ENCODE peak calls at places on chromosomes 16 and 17, in six cellular contexts. H is GM23248, R is adipocyte, Z is GM12878, O is K562, U is fibroblast of lung. T is an unnamed sample.

GRCh38 chr17:58275417-58275816 is 5.3 kb downstream of the MPO start:
- DNase-seq in Z (no peak), H (no peak), O (peak; percentile 5), R (no peak), U (no peak), T (no peak)

GRCh38 chr17:64032081-64032480 is 11.6 kb upstream of the ICAM2 start:
- DNase-seq in R (no peak), Z (no peak), O (no peak), U (no peak), H (peak; percentile 58), T (peak; percentile 18)

GRCh38 chr16:80066805-80067580 is 466.5 kb upstream of the MAF start:
- DNase-seq in Z (no peak), R (no peak), U (no peak), O (no peak), H (no peak), T (no peak)

GRCh38 chr17:29625037-29625750 is 2.5 kb upstream of the CORO6 start:
- DNase-seq in H (peak; percentile 91), O (no peak), R (no peak), U (peak; percentile 63), Z (no peak), T (peak; percentile 78)

GRCh38 chr17:27879987-27880608 is 13.1 kb downstream of the LYRM9 start:
- DNase-seq in R (peak; percentile 79), U (peak; percentile 50), Z (peak; percentile 23), H (peak; percentile 73), O (peak; percentile 85), T (peak; percentile 72)

GRCh38 chr16:70688266-70688742 is 2.5 kb upstream of the MTSS2 start:
- DNase-seq in O (no peak), H (peak; percentile 60), U (peak; percentile 87), Z (no peak), R (peak; percentile 37), T (no peak)

GRCh38 chr17:59757043-59757824 is 49.8 kb downstream of the VMP1 start:
- DNase-seq in H (peak; percentile 7), U (no peak), O (no peak), R (peak; percentile 20), Z (no peak), T (no peak)

GRCh38 chr17:77352441-77352840 is 211.7 kb downstream of the SEC14L1 start:
- DNase-seq in Z (no peak), H (no peak), O (no peak), R (no peak), U (no peak), T (no peak)

GRCh38 chr16:50335198-50335958 is 33.4 kb downstream of the BRD7 start:
- DNase-seq in H (peak; percentile 28), R (no peak), O (peak; percentile 48), Z (no peak), U (peak; percentile 5), T (no peak)

GRCh38 chr17:4135489-4135888 is 7.3 kb downstream of the ZZEF1 start:
- DNase-seq in H (no peak), Z (no peak), U (no peak), R (no peak), O (peak; percentile 37), T (no peak)

GRCh38 chr17:75241996-75242460 is 19.4 kb downstream of the GGA3 start:
- DNase-seq in Z (no peak), H (peak; percentile 84), R (no peak), U (peak; percentile 34), O (no peak), T (no peak)

GRCh38 chr16:89993377-89993776 is 25.9 kb downstream of the DBNDD1 start:
- DNase-seq in U (no peak), R (no peak), Z (no peak), H (no peak), O (no peak), T (no peak)
- H3K4me3 ChIP-seq in U (no peak overlapping the region), R (no peak overlapping the region), Z (no peak overlapping the region), H (no peak overlapping the region), O (no peak overlapping the region), T (no peak overlapping the region)

GRCh38 chr17:50470451-50470850 is 1.8 kb upstream of the CHAD start:
- DNase-seq in Z (no peak), R (no peak), O (no peak), U (no peak), H (no peak), T (no peak)

GRCh38 chr17:50469671-50470305 is 1.1 kb upstream of the CHAD start:
- DNase-seq in O (no peak), U (no peak), R (no peak), Z (no peak), H (no peak), T (no peak)

GRCh38 chr17:50468120-50469004 is at the start of gene CHAD:
- DNase-seq in O (peak; percentile 39), H (peak; percentile 59), U (no peak), Z (no peak), R (peak; percentile 45), T (no peak)

GRCh38 chr17:50467855-50468119 is 893 bp downstream of the CHAD start:
- DNase-seq in Z (no peak), O (no peak), H (no peak), R (no peak), U (no peak), T (no peak)

DNA sequence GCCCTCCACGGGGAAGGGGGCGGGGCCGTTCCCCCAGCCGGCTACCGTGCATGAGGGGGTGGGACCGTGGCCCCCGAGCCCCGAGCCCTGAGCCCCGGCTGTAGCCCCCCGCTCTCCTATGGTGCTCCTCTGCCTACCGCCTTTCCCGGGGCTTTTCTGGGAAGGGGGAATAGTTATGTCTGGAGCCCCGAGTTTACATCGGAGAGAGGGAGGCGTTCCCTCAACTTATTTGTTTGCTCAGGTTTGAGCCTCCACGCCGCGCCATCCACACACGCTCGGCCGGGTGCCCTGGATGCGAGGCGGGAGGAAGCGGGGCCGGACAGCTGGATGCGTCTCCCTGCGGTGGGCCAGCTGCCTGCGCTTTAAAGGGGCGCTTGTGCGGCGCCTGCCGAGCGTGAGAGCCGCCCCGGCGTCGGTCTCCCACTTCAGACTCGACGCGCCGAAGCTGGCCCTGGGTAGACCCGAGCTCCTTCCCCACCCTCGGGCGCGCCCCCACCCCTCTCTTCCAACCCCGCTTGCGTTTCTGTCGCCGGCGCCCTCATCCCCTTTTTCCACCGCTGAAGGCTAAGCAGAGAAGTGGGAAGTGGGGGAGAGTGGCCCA is 425 bp upstream of the CHAD start:
- DNase-seq in O (no peak), H (peak; percentile 49), Z (no peak), R (peak; percentile 27), U (no peak), T (no peak)
- H3K9ac ChIP-seq in O (no peak overlapping the region), H (no peak overlapping the region), Z (no peak overlapping the region), R (no peak overlapping the region), U (no peak overlapping the region), T (peak overlapping the region; percentile 35)

DNA sequence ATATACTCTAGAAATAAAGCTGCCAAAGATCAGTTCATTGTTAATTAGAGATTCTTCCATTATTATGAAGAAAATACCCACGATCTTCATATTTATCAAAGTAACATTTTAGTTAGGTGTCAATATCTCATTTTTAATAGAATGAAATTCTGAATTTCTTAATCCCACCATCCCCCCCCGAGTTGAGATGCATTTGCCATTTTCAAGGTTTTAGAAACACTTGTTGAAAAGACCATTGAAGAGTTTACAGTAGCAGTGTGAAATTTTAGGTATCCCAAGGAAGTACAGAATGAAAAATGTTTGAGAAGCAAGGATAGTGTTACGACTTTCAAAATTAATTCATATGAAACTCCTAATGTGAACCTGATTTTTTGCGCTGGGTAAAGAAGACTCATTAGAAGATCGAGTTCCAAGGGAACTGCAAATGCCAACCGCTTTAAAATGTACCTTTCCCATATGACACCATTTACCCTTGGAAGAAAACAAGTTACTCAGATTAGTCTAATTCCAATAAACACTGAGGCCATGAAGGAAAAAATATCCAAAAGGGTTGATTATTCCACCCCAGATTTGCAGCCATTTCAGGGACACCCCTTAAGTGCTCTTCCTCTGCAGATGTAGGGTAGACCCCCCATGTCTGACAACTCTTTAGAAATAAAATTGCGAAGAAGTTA is 731 bp downstream of the IKZF3 start:
- DNase-seq in Z (no peak), H (no peak), U (no peak), R (no peak), O (no peak), T (no peak)
- H3K4me3 ChIP-seq in Z (peak overlapping the region; percentile 78), H (no peak overlapping the region), U (no peak overlapping the region), R (no peak overlapping the region), O (peak overlapping the region; percentile 17), T (no peak overlapping the region)

GRCh38 chr16:17408296-17408695 is 62.5 kb downstream of the XYLT1 start:
- DNase-seq in H (peak; percentile 51), O (no peak), U (no peak), R (no peak), Z (no peak), T (no peak)

GRCh38 chr16:17409894-17410293 is 60.9 kb downstream of the XYLT1 start:
- DNase-seq in R (no peak), U (no peak), H (no peak), O (no peak), Z (no peak), T (no peak)

GRCh38 chr16:17408955-17409441 is 61.8 kb downstream of the XYLT1 start:
- DNase-seq in O (no peak), H (no peak), U (no peak), Z (peak; percentile 72), R (no peak), T (no peak)

GRCh38 chr16:17404903-17405691 is 65.7 kb downstream of the XYLT1 start:
- DNase-seq in Z (no peak), R (peak; percentile 82), H (peak; percentile 95), O (no peak), U (peak; percentile 87), T (no peak)

GRCh38 chr16:17407321-17407720 is 63.4 kb downstream of the XYLT1 start:
- DNase-seq in Z (no peak), O (no peak), H (no peak), R (no peak), U (no peak), T (no peak)
- H3K9ac ChIP-seq in Z (no peak overlapping the region), O (no peak overlapping the region), H (no peak overlapping the region), R (no peak overlapping the region), U (no peak overlapping the region), T (no peak overlapping the region)

T was measured in mesendoderm.